ENCODE peak calls at places on chromosomes 5 and 9, in four cellular contexts. B, P, L and W are unnamed samples.

GRCh38 chr9:85178486-85178885 is 509.0 kb downstream of the NTRK2 start:
- DNase-seq in B (no peak), P (no peak), L (peak; percentile 29), W (peak; percentile 73)

GRCh38 chr9:98332405-98332831 is 77.0 kb upstream of the TBC1D2 start:
- DNase-seq in B (no peak), P (no peak), L (no peak), W (peak; percentile 11)

GRCh38 chr5:82640901-82641300 is 362.7 kb upstream of the RPS23 start:
- DNase-seq in B (no peak), P (no peak), L (no peak), W (no peak)

GRCh38 chr5:149666212-149666852 is 63.8 kb upstream of the PPARGC1B start:
- DNase-seq in B (no peak), P (no peak), L (no peak), W (no peak)

GRCh38 chr9:101628173-101628572 is 33.4 kb upstream of the PPP3R2 start:
- DNase-seq in B (no peak), P (no peak), L (peak; percentile 31), W (no peak)

GRCh38 chr9:87497604-87498045 is at the start of gene DAPK1:
- DNase-seq in B (no peak), P (no peak), L (peak; percentile 93), W (peak; percentile 93)

GRCh38 chr5:115947260-115947659 is 15.0 kb upstream of the LVRN start:
- DNase-seq in B (no peak), P (no peak), L (no peak), W (no peak)

GRCh38 chr9:132244582-132245455 is 83.0 kb downstream of the NTNG2 start:
- DNase-seq in B (no peak), P (no peak), L (no peak), W (no peak)

GRCh38 chr9:76658510-76659231 is 105.6 kb upstream of the PCA3 start:
- DNase-seq in B (peak; percentile 43), P (no peak), L (peak; percentile 79), W (no peak)

GRCh38 chr9:126875780-126876510 is 15.5 kb downstream of the ZBTB34 start:
- DNase-seq in B (no peak), P (no peak), L (peak; percentile 13), W (no peak)

GRCh38 chr5:133304707-133305216 is 252.9 kb downstream of the HSPA4 start:
- DNase-seq in B (no peak), P (no peak), L (peak; percentile 18), W (no peak)

GRCh38 chr5:151026674-151027073 is 6.3 kb downstream of the GPX3 start:
- DNase-seq in B (no peak), P (no peak), L (no peak), W (no peak)

GRCh38 chr5:14240366-14240765 is 97.2 kb downstream of the TRIO start:
- DNase-seq in B (no peak), P (no peak), L (no peak), W (no peak)

GRCh38 chr9:134323741-134324358 is 2.4 kb upstream of the RXRA start:
- DNase-seq in B (no peak), P (no peak), L (peak; percentile 59), W (peak; percentile 82)

GRCh38 chr5:76808142-76808691 is 10.6 kb upstream of the F2RL1 start:
- DNase-seq in B (no peak), P (no peak), L (peak; percentile 94), W (peak; percentile 93)

GRCh38 chr5:177495243-177496060 is 2.0 kb downstream of the PDLIM7 start:
- DNase-seq in B (peak; percentile 85), P (no peak), L (peak; percentile 96), W (peak; percentile 95)

GRCh38 chr5:177469061-177469628 is 4.3 kb downstream of the DBN1 start:
- DNase-seq in B (no peak), P (no peak), L (peak; percentile 96), W (no peak)

GRCh38 chr9:34782372-34782771 is 72.4 kb upstream of the CCL21 start:
- DNase-seq in B (no peak), P (no peak), L (no peak), W (no peak)

GRCh38 chr9:109012009-109012875 is 1.1 kb downstream of the CTNNAL1 start:
- DNase-seq in B (peak; percentile 74), P (no peak), L (peak; percentile 88), W (peak; percentile 86)

GRCh38 chr9:120475341-120475740 is 104.6 kb downstream of the CDK5RAP2 start:
- DNase-seq in B (no peak), P (no peak), L (no peak), W (no peak)